ENCODE peak calls at places on chromosomes 16 and 17, in six cellular contexts. Q is K562, L is GM12878, F is H1, P is HepG2, D is GM12892. G is an unnamed sample.
A peak's percentile ranks its signal among the peaks of the same experiment; 100 is the strongest.

GRCh38 chr17:82752371-82753200 is 721 bp downstream of the TBCD start:
- DNase-seq in Q (peak; percentile 58), L (no peak), F (no peak), P (no peak), D (peak; percentile 59), G (peak; percentile 61)

GRCh38 chr16:58024673-58025350 is 742 bp upstream of the MMP15 start:
- DNase-seq in Q (peak; percentile 74), L (no peak), F (peak; percentile 73), P (peak; percentile 92), D (no peak), G (no peak)

GRCh38 chr17:6536053-6536452 is 20.3 kb downstream of the PITPNM3 start:
- DNase-seq in Q (no peak), L (no peak), F (no peak), P (no peak), D (no peak), G (no peak)

GRCh38 chr17:69820881-69821473 is 254.0 kb upstream of the KCNJ16 start:
- DNase-seq in Q (no peak), L (no peak), F (no peak), P (no peak), D (no peak), G (no peak)

GRCh38 chr16:31221357-31222160 is 4.6 kb upstream of the PYDC1 start:
- DNase-seq in Q (no peak), L (no peak), F (no peak), P (no peak), D (no peak), G (no peak)

GRCh38 chr16:10390867-10391266 is 5.0 kb downstream of the ATF7IP2 start:
- DNase-seq in Q (no peak), L (no peak), F (no peak), P (peak; percentile 69), D (no peak), G (no peak)

GRCh38 chr17:18002171-18002570 is 29.5 kb downstream of the DRC3 start:
- DNase-seq in Q (no peak), L (no peak), F (no peak), P (no peak), D (no peak), G (no peak)

GRCh38 chr17:20189322-20189721 is 180.2 kb downstream of the SPECC1 start:
- DNase-seq in Q (peak; percentile 46), L (no peak), F (no peak), P (no peak), D (no peak), G (no peak)

GRCh38 chr17:54172654-54173316 is 350.1 kb downstream of the KIF2B start:
- DNase-seq in Q (peak; percentile 12), L (no peak), F (peak; percentile 50), P (peak; percentile 18), D (no peak), G (no peak)

GRCh38 chr17:59172436-59173004 is 17.0 kb downstream of the PRR11 start:
- DNase-seq in Q (no peak), L (no peak), F (no peak), P (no peak), D (no peak), G (no peak)

GRCh38 chr16:86662195-86662594 is 83.8 kb downstream of the FOXL1 start:
- DNase-seq in Q (no peak), L (no peak), F (no peak), P (no peak), D (no peak), G (no peak)

GRCh38 chr17:1709971-1710806 is at the start of gene TLCD2:
- DNase-seq in Q (peak; percentile 65), L (no peak), F (peak; percentile 81), P (no peak), D (no peak), G (no peak)

GRCh38 chr17:404703-405102 is 52.1 kb upstream of the RPH3AL start:
- DNase-seq in Q (no peak), L (no peak), F (no peak), P (no peak), D (no peak), G (no peak)

GRCh38 chr17:6381526-6382135 is 53.3 kb downstream of the AIPL1 start:
- DNase-seq in Q (no peak), L (no peak), F (no peak), P (no peak), D (no peak), G (no peak)

GRCh38 chr17:63853260-63853659 is 10.8 kb upstream of the SMARCD2 start:
- DNase-seq in Q (no peak), L (no peak), F (no peak), P (no peak), D (no peak), G (no peak)

GRCh38 chr16:74862743-74863244 is 88.2 kb upstream of the FA2H start:
- DNase-seq in Q (peak; percentile 73), L (peak; percentile 45), F (no peak), P (peak; percentile 66), D (peak; percentile 42), G (peak; percentile 54)

GRCh38 chr17:36674278-36674650 is 72.9 kb downstream of the MRM1 start:
- DNase-seq in Q (no peak), L (no peak), F (no peak), P (no peak), D (no peak), G (no peak)

GRCh38 chr17:40092581-40092980 is 7.8 kb downstream of the NR1D1 start:
- DNase-seq in Q (no peak), L (no peak), F (no peak), P (no peak), D (no peak), G (no peak)

GRCh38 chr17:61402073-61402541 is 2.5 kb downstream of the TBX2 start:
- DNase-seq in Q (no peak), L (no peak), F (no peak), P (no peak), D (no peak), G (no peak)

GRCh38 chr17:61401280-61402072 is 1.8 kb downstream of the TBX2 start:
- DNase-seq in Q (no peak), L (no peak), F (peak; percentile 63), P (no peak), D (no peak), G (no peak)

GRCh38 chr17:61404702-61405046 is 5.0 kb downstream of the TBX2 start:
- DNase-seq in Q (no peak), L (no peak), F (peak; percentile 73), P (no peak), D (no peak), G (peak; percentile 16)

GRCh38 chr17:61403846-61404701 is 4.4 kb downstream of the TBX2 start:
- DNase-seq in Q (no peak), L (no peak), F (peak; percentile 63), P (no peak), D (no peak), G (peak; percentile 18)

GRCh38 chr17:61402978-61403845 is 3.6 kb downstream of the TBX2 start:
- DNase-seq in Q (no peak), L (no peak), F (peak; percentile 61), P (no peak), D (no peak), G (peak; percentile 6)
- TF ChIP-seq TAF1 in Q (no peak), L (no peak), F (no peak), P (no peak), D (no peak), G (no peak)

DNA sequence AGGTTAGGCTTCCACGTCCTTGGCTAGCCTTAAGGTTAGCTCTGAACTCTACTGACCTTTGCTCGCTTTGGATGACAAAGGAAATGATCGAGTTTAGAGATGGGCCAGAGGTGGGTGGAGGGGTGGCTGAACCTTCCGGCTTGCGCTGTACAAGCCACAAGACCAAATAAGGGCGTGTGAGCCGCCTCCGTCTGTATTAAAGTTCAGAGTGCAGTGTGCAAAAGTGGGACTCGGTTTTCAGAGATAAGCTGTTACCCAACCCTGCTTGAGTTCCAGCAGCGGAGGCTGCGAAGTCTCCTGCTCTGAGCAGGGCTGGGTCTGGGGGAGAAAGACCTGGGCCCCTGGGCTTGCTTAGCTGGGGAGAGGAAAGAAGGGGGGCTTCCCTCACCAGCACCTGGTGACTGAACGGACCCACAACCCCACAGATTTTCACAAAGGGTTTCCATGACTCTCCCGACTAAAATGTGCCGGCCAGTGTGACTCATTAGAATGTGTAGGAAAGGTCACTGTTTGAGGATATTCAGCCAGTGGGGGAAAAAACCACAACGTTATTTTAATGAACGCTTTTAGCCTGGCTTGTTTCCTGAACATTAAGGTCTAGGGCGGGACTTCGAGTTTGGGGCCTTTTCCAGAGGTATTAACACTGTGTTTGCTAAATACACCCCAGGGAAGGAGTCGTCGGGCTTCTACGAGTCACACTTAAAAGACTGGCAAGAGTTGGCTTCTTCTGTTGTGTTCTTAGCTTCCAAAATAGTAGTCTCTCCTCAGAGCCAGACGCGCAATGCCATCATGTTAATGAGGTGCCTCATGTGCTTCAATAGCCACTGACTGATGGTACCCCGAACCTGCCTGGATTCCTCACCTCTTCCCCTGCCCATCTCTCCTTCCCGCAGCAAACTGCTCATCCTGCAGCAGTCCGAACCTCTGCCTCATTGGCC is 67.0 kb downstream of the CENPV start:
- DNase-seq in Q (peak; percentile 95), L (peak; percentile 96), F (peak; percentile 77), P (peak; percentile 99), D (peak; percentile 77), G (peak; percentile 66)
- TF ChIP-seq POLR2A in Q (peak; percentile 87), L (peak; percentile 85), F (no peak), P (peak; percentile 81), D (peak; percentile 89), G (peak; percentile 87)

GRCh38 chr16:2032285-2033056 is 5.8 kb downstream of the NHERF2 start:
- DNase-seq in Q (peak; percentile 55), L (no peak), F (no peak), P (no peak), D (no peak), G (no peak)
- TF ChIP-seq TAF1 in Q (no peak), L (no peak), F (no peak), P (no peak), D (no peak), G (no peak)

GRCh38 chr17:50949128-50950001 is 83.2 kb upstream of the TOB1 start:
- DNase-seq in Q (no peak), L (no peak), F (no peak), P (no peak), D (no peak), G (no peak)

GRCh38 chr17:50947844-50948514 is 81.8 kb upstream of the TOB1 start:
- DNase-seq in Q (peak; percentile 48), L (no peak), F (no peak), P (no peak), D (no peak), G (no peak)

GRCh38 chr17:50948711-50949110 is 82.6 kb upstream of the TOB1 start:
- DNase-seq in Q (no peak), L (no peak), F (no peak), P (no peak), D (no peak), G (no peak)

GRCh38 chr17:50952889-50953288 is 86.7 kb upstream of the TOB1 start:
- DNase-seq in Q (no peak), L (no peak), F (peak; percentile 39), P (no peak), D (no peak), G (no peak)

DNA sequence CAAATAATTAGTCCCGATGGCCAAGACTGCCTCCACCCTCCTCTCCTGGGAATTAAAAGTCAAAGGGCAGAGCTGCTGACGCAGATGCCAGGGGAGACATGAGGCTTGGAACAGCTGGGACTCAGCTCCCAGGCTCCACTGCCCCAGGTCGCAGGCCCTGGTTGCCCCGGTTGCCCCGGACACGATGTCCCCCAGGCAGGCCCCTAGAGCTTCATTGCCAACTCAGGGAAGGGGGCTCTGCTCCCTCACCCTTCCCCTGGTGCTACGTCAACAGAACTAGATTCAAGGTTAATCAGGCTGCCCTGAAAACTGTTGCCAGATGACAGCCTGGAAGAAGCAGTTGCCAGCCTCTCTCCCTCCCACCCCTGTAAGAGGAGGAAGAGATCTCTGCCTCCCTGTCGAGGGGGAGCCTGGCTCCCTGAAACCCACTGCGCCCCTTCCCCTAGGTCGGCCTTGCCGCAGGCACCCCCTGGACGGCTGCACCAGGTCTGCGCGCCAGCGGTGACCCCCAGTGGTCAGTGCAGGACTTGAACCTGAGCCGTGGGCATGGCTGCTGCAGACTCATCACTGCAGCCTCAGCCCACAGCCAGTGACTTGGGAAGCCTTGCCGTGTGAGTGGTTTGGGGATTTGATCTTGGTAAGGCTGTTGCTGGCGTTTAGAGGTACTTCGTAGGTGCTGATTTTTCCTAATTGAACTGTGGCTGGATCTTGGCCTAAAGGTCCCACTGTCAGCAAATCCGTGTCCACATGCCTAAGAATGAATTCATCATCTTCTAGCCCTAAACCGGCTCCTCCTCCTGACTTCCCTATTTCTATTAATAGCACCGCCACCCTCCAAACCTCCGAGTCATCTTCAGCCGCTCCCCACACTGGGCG is 84.1 kb upstream of the TOB1 start:
- DNase-seq in Q (peak; percentile 89), L (no peak), F (peak; percentile 86), P (peak; percentile 65), D (no peak), G (peak; percentile 64)
- TF ChIP-seq POLR2A in Q (no peak), L (no peak), F (no peak), P (no peak), D (no peak), G (no peak)